ENCODE peak calls at places on chromosome 18, in seven cellular contexts. R, Y, B, T, O, U and G are unnamed samples.

GRCh38 chr18:62001396-62001795 is 108.6 kb upstream of the RNF152 start:
- DNase-seq in Y (no peak), O (no peak), R (peak), U (no peak), B (no peak), T (peak), G (peak)

GRCh38 chr18:64322189-64322588 is 173.3 kb upstream of the LINC00305 start:
- DNase-seq in U (no peak), T (no peak), B (no peak), O (no peak), R (no peak), Y (no peak), G (no peak)

GRCh38 chr18:25510096-25510495 is 158.1 kb upstream of the ZNF521 start:
- DNase-seq in R (no peak), T (no peak), Y (no peak), U (no peak), B (no peak), O (no peak), G (no peak)

GRCh38 chr18:59748628-59749360 is 51.6 kb upstream of the CCBE1 start:
- DNase-seq in U (peak), Y (peak), R (no peak), O (no peak), T (no peak), B (peak), G (no peak)

GRCh38 chr18:73119574-73119973 is 251.8 kb upstream of the NETO1 start:
- DNase-seq in R (no peak), Y (no peak), B (no peak), T (no peak), O (no peak), U (no peak), G (no peak)

GRCh38 chr18:70132999-70133398 is 72.5 kb downstream of the RTTN start:
- DNase-seq in U (peak), T (no peak), B (no peak), Y (peak), O (no peak), R (no peak), G (peak)

GRCh38 chr18:34311468-34311867 is 86.8 kb upstream of the NOL4 start:
- DNase-seq in B (no peak), Y (no peak), O (no peak), R (no peak), U (no peak), T (no peak), G (no peak)

GRCh38 chr18:23181547-23181946 is 46.3 kb downstream of the CABLES1 start:
- DNase-seq in U (no peak), R (no peak), O (no peak), B (no peak), Y (no peak), T (no peak), G (no peak)

GRCh38 chr18:46555724-46556123 is 101.3 kb downstream of the LOXHD1 start:
- DNase-seq in B (no peak), O (no peak), T (peak), Y (peak), R (peak), U (no peak), G (peak)

GRCh38 chr18:25038261-25038660 is 313.7 kb downstream of the ZNF521 start:
- DNase-seq in T (no peak), U (no peak), R (no peak), Y (no peak), O (peak), B (no peak), G (no peak)

GRCh38 chr18:77548790-77549420 is 299.3 kb downstream of the GALR1 start:
- DNase-seq in O (no peak), U (no peak), B (no peak), Y (no peak), R (no peak), T (no peak), G (no peak)

GRCh38 chr18:76822510-76823165 is at the start of gene ZNF236:
- DNase-seq in O (peak), B (peak), U (peak), R (peak), Y (peak), T (no peak), G (peak)

GRCh38 chr18:74652392-74652988 is 54.8 kb downstream of the ZNF407 start:
- DNase-seq in T (no peak), U (peak), B (no peak), R (no peak), O (peak), Y (peak), G (peak)

GRCh38 chr18:59458575-59458974 is 99.5 kb upstream of the LMAN1 start:
- DNase-seq in R (no peak), Y (no peak), U (no peak), B (peak), T (no peak), O (no peak), G (no peak)

GRCh38 chr18:73952296-73952946 is 195.2 kb downstream of the FBXO15 start:
- DNase-seq in R (no peak), Y (no peak), U (no peak), B (no peak), T (no peak), O (no peak), G (peak)

GRCh38 chr18:46939337-46939963 is 22.0 kb downstream of the KATNAL2 start:
- DNase-seq in Y (peak), T (no peak), B (no peak), R (no peak), O (no peak), U (peak), G (peak)

GRCh38 chr18:12946549-12947354 is 1.1 kb upstream of the SEH1L start:
- DNase-seq in U (peak), Y (peak), O (peak), R (peak), T (no peak), B (peak), G (peak)

GRCh38 chr18:6370410-6370809 is 44.3 kb downstream of the L3MBTL4 start:
- DNase-seq in U (no peak), O (no peak), T (no peak), B (no peak), Y (no peak), R (no peak), G (no peak)

GRCh38 chr18:54173980-54174611 is 50.4 kb downstream of the MBD2 start:
- DNase-seq in O (no peak), B (no peak), R (no peak), U (no peak), T (no peak), Y (no peak), G (no peak)

GRCh38 chr18:69161383-69162028 is 239.2 kb upstream of the DOK6 start:
- DNase-seq in U (peak), R (no peak), B (no peak), O (peak), Y (peak), T (no peak), G (peak)

GRCh38 chr18:47175283-47175894 is 775 bp downstream of the IER3IP1 start:
- DNase-seq in U (peak), R (no peak), Y (no peak), T (no peak), O (no peak), B (no peak), G (no peak)

GRCh38 chr18:1408331-1408835 is 503.7 kb downstream of the ADCYAP1 start:
- DNase-seq in Y (no peak), R (no peak), O (no peak), B (no peak), U (no peak), T (no peak), G (no peak)

GRCh38 chr18:51188024-51188701 is 9.3 kb downstream of the MEX3C start:
- DNase-seq in R (no peak), O (no peak), Y (no peak), B (no peak), T (no peak), U (no peak), G (no peak)

GRCh38 chr18:53756607-53756972 is 467.9 kb downstream of the MBD2 start:
- DNase-seq in R (no peak), T (no peak), Y (no peak), U (no peak), B (no peak), O (no peak), G (no peak)

GRCh38 chr18:34550902-34551301 is 159.2 kb upstream of the DTNA start:
- DNase-seq in Y (no peak), T (no peak), O (no peak), R (no peak), B (no peak), U (no peak), G (no peak)

DNA sequence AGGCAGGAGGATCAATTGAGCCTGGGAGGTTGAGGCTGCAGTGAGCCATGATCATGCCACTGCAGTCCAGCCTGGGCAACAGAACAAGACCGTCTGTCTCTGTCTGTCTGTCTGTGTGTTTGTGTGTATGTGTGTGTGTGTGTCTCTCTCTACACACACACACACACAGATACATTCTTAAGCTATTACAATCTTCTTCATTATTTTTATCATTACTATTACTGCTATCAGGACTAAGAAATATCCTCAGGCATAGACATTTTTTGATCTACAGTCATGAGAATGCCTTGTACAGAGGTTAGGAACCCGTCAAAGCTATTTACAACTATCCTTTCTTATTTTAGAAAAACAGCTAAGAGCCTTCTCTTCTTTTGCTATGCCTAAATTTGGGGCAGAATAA is 207.4 kb downstream of the NEDD4L start:
- DNase-seq in T (no peak), Y (peak), R (no peak), O (no peak), B (no peak), U (no peak), G (no peak)
- H2BK5ac ChIP-seq in T (no peak), Y (no peak), R (no peak), O (no peak), B (no peak), U (no peak), G (no peak)

GRCh38 chr18:79245517-79246001 is 150.2 kb upstream of the NFATC1 start:
- DNase-seq in O (no peak), Y (no peak), U (no peak), T (no peak), B (no peak), R (no peak), G (no peak)
- H2BK5ac ChIP-seq in O (no peak), Y (no peak), U (no peak), T (no peak), B (no peak), R (no peak), G (no peak)

GRCh38 chr18:58162127-58162526 is 118.1 kb downstream of the NEDD4L start:
- DNase-seq in U (no peak), B (no peak), O (no peak), R (no peak), Y (no peak), T (no peak), G (no peak)

GRCh38 chr18:58161659-58162058 is 117.6 kb downstream of the NEDD4L start:
- DNase-seq in O (no peak), T (no peak), R (peak), U (no peak), B (peak), Y (no peak), G (peak)

GRCh38 chr18:58156516-58156915 is 112.5 kb downstream of the NEDD4L start:
- DNase-seq in R (no peak), B (no peak), Y (no peak), T (no peak), U (no peak), O (no peak), G (no peak)

GRCh38 chr18:58158008-58158407 is 114.0 kb downstream of the NEDD4L start:
- DNase-seq in B (peak), O (no peak), Y (peak), T (no peak), U (peak), R (no peak), G (peak)

GRCh38 chr18:58158459-58158858 is 114.4 kb downstream of the NEDD4L start:
- DNase-seq in T (no peak), Y (no peak), R (no peak), U (no peak), O (no peak), B (no peak), G (no peak)
- H2BK5ac ChIP-seq in T (no peak), Y (no peak), R (no peak), U (no peak), O (no peak), B (peak), G (no peak)

GRCh38 chr18:48230459-48231113 is 178.6 kb downstream of the ZBTB7C start:
- DNase-seq in U (peak), R (peak), O (peak), T (peak), Y (peak), B (peak), G (peak)
- H2BK5ac ChIP-seq in U (no peak), R (no peak), O (no peak), T (no peak), Y (no peak), B (no peak), G (no peak)

DNA sequence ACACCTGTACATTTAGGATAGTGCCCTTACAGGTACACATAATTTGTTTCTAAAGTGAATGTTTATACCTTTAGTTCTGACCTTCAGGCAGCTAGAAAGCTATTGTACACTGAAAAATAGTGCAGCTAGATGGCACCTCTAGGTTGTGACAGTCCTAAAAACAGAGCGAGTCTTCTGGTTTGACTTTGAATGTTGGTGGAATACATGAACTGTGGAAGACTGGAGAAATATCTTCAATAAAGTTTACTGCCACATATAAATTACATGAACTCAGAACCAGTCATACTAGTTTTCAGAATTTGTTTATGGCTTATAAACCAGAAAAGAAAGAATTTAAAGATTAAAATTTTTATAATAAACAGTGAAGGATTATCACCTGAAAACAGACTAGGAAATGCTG is 58.7 kb upstream of the TWSG1 start:
- DNase-seq in R (no peak), O (no peak), Y (no peak), B (no peak), U (no peak), T (no peak), G (no peak)
- H2BK5ac ChIP-seq in R (no peak), O (no peak), Y (no peak), B (no peak), U (no peak), T (no peak), G (no peak)

GRCh38 chr18:49467599-49467998 is 7.2 kb upstream of the DYM start:
- DNase-seq in Y (no peak), B (no peak), O (no peak), R (no peak), U (no peak), T (no peak), G (no peak)

GRCh38 chr18:49467019-49467563 is 6.6 kb upstream of the DYM start:
- DNase-seq in O (no peak), U (no peak), B (no peak), T (no peak), R (no peak), Y (no peak), G (no peak)

GRCh38 chr18:49460958-49461601 is 635 bp upstream of the DYM start:
- DNase-seq in U (no peak), Y (no peak), O (no peak), R (no peak), T (no peak), B (peak), G (no peak)

GRCh38 chr18:49461602-49461977 is 1.1 kb upstream of the DYM start:
- DNase-seq in T (no peak), U (no peak), R (no peak), B (no peak), O (no peak), Y (no peak), G (no peak)

DNA sequence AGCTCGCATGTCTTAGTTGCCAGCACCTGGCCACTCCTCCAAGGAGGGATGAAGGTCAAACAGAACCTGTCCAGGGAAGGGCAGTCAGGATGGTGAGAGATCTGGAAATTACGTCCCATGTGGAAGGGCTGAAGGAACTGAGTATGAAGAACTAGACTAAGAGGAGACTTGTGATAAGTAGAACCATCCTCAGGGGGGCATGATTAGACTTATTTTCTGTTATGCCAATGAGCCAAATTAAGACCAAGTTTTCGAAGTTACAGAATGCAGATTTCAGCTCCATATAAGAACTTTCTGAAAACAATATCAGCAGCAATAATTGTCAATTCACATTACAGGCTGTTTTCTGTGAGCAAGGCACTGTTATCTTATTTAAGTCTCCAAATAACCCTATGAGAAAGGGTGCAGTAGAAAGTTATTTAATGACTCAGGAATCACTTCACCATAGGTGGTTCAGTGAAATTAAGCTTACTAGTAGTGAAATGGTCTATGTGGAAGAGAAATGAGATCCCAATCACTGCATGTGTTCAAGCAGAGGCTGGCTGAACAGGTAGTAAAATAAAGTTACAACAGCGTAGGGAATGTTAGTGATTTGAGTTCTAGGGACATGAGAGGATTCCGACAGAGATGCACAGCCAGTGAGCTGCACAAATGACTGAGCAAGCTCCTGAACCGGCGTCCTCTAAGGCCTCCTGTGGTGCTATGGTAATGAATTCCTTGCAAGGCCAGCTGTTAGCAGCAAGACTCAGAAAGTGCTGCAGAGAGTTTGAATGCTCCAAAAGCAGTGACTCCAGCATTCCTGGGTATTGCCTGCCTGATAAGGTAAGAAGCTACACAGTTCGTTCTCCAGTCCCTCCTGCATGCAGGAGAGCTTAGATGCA is 4.5 kb upstream of the DYM start:
- DNase-seq in B (peak), O (peak), Y (peak), T (peak), R (peak), U (peak), G (peak)
- H2BK5ac ChIP-seq in B (no peak), O (no peak), Y (no peak), T (peak), R (no peak), U (no peak), G (no peak)

DNA sequence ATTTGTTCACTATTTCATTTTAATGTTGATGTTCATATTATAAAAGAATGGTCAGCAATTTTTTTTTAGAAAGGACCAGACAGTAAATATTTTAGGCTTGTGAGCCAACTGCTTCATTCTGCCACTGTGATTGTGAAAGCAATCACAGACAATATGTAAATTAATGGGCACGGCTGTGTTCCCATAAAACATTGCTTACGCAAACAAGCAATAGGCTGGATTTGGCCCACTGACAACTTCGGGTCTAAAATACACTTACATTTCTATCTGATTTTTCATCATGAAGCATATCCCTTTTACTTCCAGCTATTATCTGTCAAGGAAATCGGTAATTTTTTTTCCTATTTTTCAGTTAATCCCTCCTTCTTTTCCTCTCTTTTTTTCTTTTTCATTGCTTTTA is 182.2 kb upstream of the CDH2 start:
- DNase-seq in T (no peak), U (no peak), Y (no peak), R (no peak), O (no peak), B (no peak), G (no peak)
- H2BK5ac ChIP-seq in T (no peak), U (no peak), Y (no peak), R (no peak), O (no peak), B (no peak), G (no peak)

DNA sequence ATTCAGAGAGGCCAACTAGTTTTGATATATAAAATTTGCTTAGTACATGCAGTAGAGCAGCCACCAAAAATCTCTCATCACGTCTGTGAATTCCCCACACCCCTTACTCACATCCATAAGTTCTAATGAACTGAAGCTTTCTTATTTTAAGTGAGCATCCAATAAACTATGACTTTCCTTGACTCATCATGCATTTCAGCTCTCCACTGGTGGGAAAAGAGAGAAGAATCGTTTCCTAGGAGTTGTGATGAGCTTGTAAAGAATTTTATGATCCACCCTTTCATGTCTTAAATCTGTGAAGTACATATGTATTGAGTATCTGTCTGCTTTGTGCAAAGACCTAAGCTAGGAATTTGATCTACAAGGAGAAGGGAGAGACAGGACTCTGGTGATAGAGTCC is 428.6 kb downstream of the SETBP1 start:
- DNase-seq in T (no peak), O (no peak), R (no peak), B (no peak), U (no peak), Y (no peak), G (no peak)
- H2BK5ac ChIP-seq in T (no peak), O (no peak), R (no peak), B (no peak), U (no peak), Y (no peak), G (no peak)

GRCh38 chr18:4142876-4143275 is 312.2 kb downstream of the DLGAP1 start:
- DNase-seq in U (no peak), Y (no peak), B (no peak), R (no peak), O (no peak), T (no peak), G (no peak)

DNA sequence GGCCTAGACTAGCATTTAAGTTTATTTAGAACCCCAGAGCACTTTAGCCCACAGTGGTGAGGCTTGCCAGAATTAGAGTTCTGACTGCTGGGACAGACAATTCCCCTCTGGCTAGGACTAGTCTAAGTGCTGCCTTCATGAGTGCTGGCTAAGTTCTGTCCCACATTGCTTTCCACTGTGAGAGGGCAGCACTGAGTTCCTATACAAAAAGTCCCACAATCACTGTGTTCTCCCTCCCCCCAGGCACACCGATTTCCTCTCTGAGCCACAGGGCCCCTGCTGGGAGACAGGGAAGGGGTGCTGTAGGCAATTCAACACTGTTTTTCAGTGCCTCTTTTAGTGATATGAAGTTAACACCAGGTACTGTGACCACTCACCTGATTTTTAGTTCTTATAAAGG is 310.9 kb downstream of the DLGAP1 start:
- DNase-seq in B (no peak), U (no peak), T (no peak), O (no peak), Y (no peak), R (peak), G (peak)
- H2BK5ac ChIP-seq in B (no peak), U (no peak), T (peak), O (no peak), Y (no peak), R (no peak), G (no peak)